ENCODE peak calls at places on chromosomes 2 and 18, in six cellular contexts. One of them, this sample, is unnamed.

GRCh38 chr2:65392609-65393008 is 39.8 kb downstream of the SPRED2 start:
- DNase-seq in Panc1: no peak
- DNase-seq in choroid plexus epithelial cell: no peak
- DNase-seq in CD8-positive, alpha-beta T cell: no peak
- DNase-seq in body of pancreas: no peak
- DNase-seq in MG63: no peak
- DNase-seq in this sample: no peak

GRCh38 chr2:42102606-42103450 is 55.0 kb downstream of the PKDCC start:
- DNase-seq in Panc1: no peak
- DNase-seq in choroid plexus epithelial cell: peak
- DNase-seq in CD8-positive, alpha-beta T cell: peak
- DNase-seq in body of pancreas: peak
- DNase-seq in MG63: no peak
- DNase-seq in this sample: no peak

GRCh38 chr2:187547353-187547979 is 6.8 kb downstream of the TFPI start:
- DNase-seq in Panc1: no peak
- DNase-seq in choroid plexus epithelial cell: peak
- DNase-seq in CD8-positive, alpha-beta T cell: no peak
- DNase-seq in body of pancreas: peak
- DNase-seq in MG63: peak
- DNase-seq in this sample: no peak

GRCh38 chr18:44033144-44033543 is 647.5 kb upstream of the SETBP1 start:
- DNase-seq in Panc1: no peak
- DNase-seq in choroid plexus epithelial cell: no peak
- DNase-seq in CD8-positive, alpha-beta T cell: no peak
- DNase-seq in body of pancreas: no peak
- DNase-seq in MG63: no peak
- DNase-seq in this sample: no peak

GRCh38 chr18:28584726-28585125 is 407.8 kb upstream of the CDH2 start:
- DNase-seq in Panc1: no peak
- DNase-seq in choroid plexus epithelial cell: peak
- DNase-seq in CD8-positive, alpha-beta T cell: no peak
- DNase-seq in body of pancreas: no peak
- DNase-seq in MG63: peak
- DNase-seq in this sample: no peak

GRCh38 chr2:120245520-120245835 is 7.2 kb upstream of the RALB start:
- DNase-seq in Panc1: no peak
- DNase-seq in choroid plexus epithelial cell: peak
- DNase-seq in CD8-positive, alpha-beta T cell: no peak
- DNase-seq in body of pancreas: peak
- DNase-seq in MG63: peak
- DNase-seq in this sample: no peak

GRCh38 chr18:10785798-10786197 is 260.0 kb downstream of the NAPG start:
- DNase-seq in Panc1: no peak
- DNase-seq in choroid plexus epithelial cell: no peak
- DNase-seq in CD8-positive, alpha-beta T cell: no peak
- DNase-seq in body of pancreas: no peak
- DNase-seq in MG63: no peak
- DNase-seq in this sample: no peak

GRCh38 chr2:220043993-220044335 is 416.5 kb downstream of the SLC4A3 start:
- DNase-seq in Panc1: no peak
- DNase-seq in choroid plexus epithelial cell: no peak
- DNase-seq in CD8-positive, alpha-beta T cell: no peak
- DNase-seq in body of pancreas: no peak
- DNase-seq in MG63: no peak
- DNase-seq in this sample: no peak

GRCh38 chr2:73896362-73897239 is 3.8 kb downstream of the ACTG2 start:
- DNase-seq in Panc1: no peak
- DNase-seq in choroid plexus epithelial cell: peak
- DNase-seq in CD8-positive, alpha-beta T cell: peak
- DNase-seq in body of pancreas: peak
- DNase-seq in MG63: no peak
- DNase-seq in this sample: peak

GRCh38 chr2:61816480-61817355 is 37.1 kb downstream of the FAM161A start:
- DNase-seq in Panc1: no peak
- DNase-seq in choroid plexus epithelial cell: peak
- DNase-seq in CD8-positive, alpha-beta T cell: no peak
- DNase-seq in body of pancreas: no peak
- DNase-seq in MG63: no peak
- DNase-seq in this sample: no peak

GRCh38 chr18:47263197-47263827 is 11.9 kb upstream of the SKOR2 start:
- DNase-seq in Panc1: no peak
- DNase-seq in choroid plexus epithelial cell: no peak
- DNase-seq in CD8-positive, alpha-beta T cell: no peak
- DNase-seq in body of pancreas: no peak
- DNase-seq in MG63: no peak
- DNase-seq in this sample: no peak

GRCh38 chr2:72913531-72914225 is 3.6 kb upstream of the EMX1 start:
- DNase-seq in Panc1: no peak
- DNase-seq in choroid plexus epithelial cell: no peak
- DNase-seq in CD8-positive, alpha-beta T cell: peak
- DNase-seq in body of pancreas: no peak
- DNase-seq in MG63: no peak
- DNase-seq in this sample: no peak

GRCh38 chr18:63553117-63553516 is 10.9 kb downstream of the SERPINB12 start:
- DNase-seq in Panc1: no peak
- DNase-seq in choroid plexus epithelial cell: peak
- DNase-seq in CD8-positive, alpha-beta T cell: no peak
- DNase-seq in body of pancreas: peak
- DNase-seq in MG63: peak
- DNase-seq in this sample: no peak

GRCh38 chr2:111062417-111062816 is 58.3 kb upstream of the BCL2L11 start:
- DNase-seq in Panc1: no peak
- DNase-seq in choroid plexus epithelial cell: no peak
- DNase-seq in CD8-positive, alpha-beta T cell: no peak
- DNase-seq in body of pancreas: no peak
- DNase-seq in MG63: no peak
- DNase-seq in this sample: no peak

GRCh38 chr2:237577458-237577857 is 11.1 kb downstream of the PRLH start:
- DNase-seq in Panc1: no peak
- DNase-seq in choroid plexus epithelial cell: no peak
- DNase-seq in CD8-positive, alpha-beta T cell: no peak
- DNase-seq in body of pancreas: no peak
- DNase-seq in MG63: no peak
- DNase-seq in this sample: no peak

GRCh38 chr2:103980401-103980800 is 873.5 kb upstream of the POU3F3 start:
- DNase-seq in Panc1: no peak
- DNase-seq in choroid plexus epithelial cell: no peak
- DNase-seq in CD8-positive, alpha-beta T cell: no peak
- DNase-seq in body of pancreas: no peak
- DNase-seq in MG63: no peak
- DNase-seq in this sample: no peak

GRCh38 chr2:151637284-151637781 is 96.9 kb downstream of the NEB start:
- DNase-seq in Panc1: no peak
- DNase-seq in choroid plexus epithelial cell: no peak
- DNase-seq in CD8-positive, alpha-beta T cell: peak
- DNase-seq in body of pancreas: peak
- DNase-seq in MG63: no peak
- DNase-seq in this sample: peak

GRCh38 chr2:177740718-177741117 is 331.9 kb downstream of the PDE11A start:
- DNase-seq in Panc1: no peak
- DNase-seq in choroid plexus epithelial cell: no peak
- DNase-seq in CD8-positive, alpha-beta T cell: no peak
- DNase-seq in body of pancreas: no peak
- DNase-seq in MG63: no peak
- DNase-seq in this sample: no peak

GRCh38 chr2:120894936-120895335 is 159.3 kb downstream of the GLI2 start:
- DNase-seq in Panc1: no peak
- DNase-seq in choroid plexus epithelial cell: no peak
- DNase-seq in CD8-positive, alpha-beta T cell: no peak
- DNase-seq in body of pancreas: no peak
- DNase-seq in MG63: no peak
- DNase-seq in this sample: no peak

GRCh38 chr2:238466242-238466598 is 39.5 kb downstream of the ASB1 start:
- DNase-seq in Panc1: no peak
- DNase-seq in choroid plexus epithelial cell: no peak
- DNase-seq in CD8-positive, alpha-beta T cell: no peak
- DNase-seq in body of pancreas: no peak
- DNase-seq in MG63: no peak
- DNase-seq in this sample: no peak

GRCh38 chr2:145158051-145158586 is 638.2 kb upstream of the ZEB2 start:
- DNase-seq in Panc1: no peak
- DNase-seq in choroid plexus epithelial cell: peak
- DNase-seq in CD8-positive, alpha-beta T cell: no peak
- DNase-seq in body of pancreas: peak
- DNase-seq in MG63: peak
- DNase-seq in this sample: no peak

GRCh38 chr18:50880108-50880465 is 1.2 kb downstream of the ME2 start:
- DNase-seq in Panc1: no peak
- DNase-seq in choroid plexus epithelial cell: no peak
- DNase-seq in CD8-positive, alpha-beta T cell: no peak
- DNase-seq in body of pancreas: no peak
- DNase-seq in MG63: no peak
- DNase-seq in this sample: peak

GRCh38 chr2:232816656-232817055 is 40.3 kb upstream of the KCNJ13 start:
- DNase-seq in Panc1: no peak
- DNase-seq in choroid plexus epithelial cell: no peak
- DNase-seq in CD8-positive, alpha-beta T cell: no peak
- DNase-seq in body of pancreas: no peak
- DNase-seq in MG63: no peak
- DNase-seq in this sample: no peak

GRCh38 chr2:85181093-85181685 is 48.0 kb downstream of the TCF7L1 start:
- DNase-seq in Panc1: no peak
- DNase-seq in choroid plexus epithelial cell: no peak
- DNase-seq in CD8-positive, alpha-beta T cell: no peak
- DNase-seq in body of pancreas: no peak
- DNase-seq in MG63: no peak
- DNase-seq in this sample: no peak

GRCh38 chr18:22417496-22418188 is at the start of gene CTAGE1:
- DNase-seq in Panc1: no peak
- DNase-seq in choroid plexus epithelial cell: peak
- DNase-seq in CD8-positive, alpha-beta T cell: no peak
- DNase-seq in body of pancreas: no peak
- DNase-seq in MG63: no peak
- DNase-seq in this sample: no peak

GRCh38 chr18:48844271-48844670 is 106.5 kb downstream of the SMAD7 start:
- DNase-seq in Panc1: no peak
- DNase-seq in choroid plexus epithelial cell: no peak
- DNase-seq in CD8-positive, alpha-beta T cell: no peak
- DNase-seq in body of pancreas: no peak
- DNase-seq in MG63: no peak
- DNase-seq in this sample: no peak

GRCh38 chr2:212484563-212485080 is 54.0 kb downstream of the ERBB4 start:
- DNase-seq in Panc1: no peak
- DNase-seq in choroid plexus epithelial cell: no peak
- DNase-seq in CD8-positive, alpha-beta T cell: no peak
- DNase-seq in body of pancreas: no peak
- DNase-seq in MG63: no peak
- DNase-seq in this sample: no peak

GRCh38 chr2:105573910-105574655 is 170.6 kb upstream of the NCK2 start:
- DNase-seq in Panc1: no peak
- DNase-seq in choroid plexus epithelial cell: no peak
- DNase-seq in CD8-positive, alpha-beta T cell: peak
- DNase-seq in body of pancreas: no peak
- DNase-seq in MG63: no peak
- DNase-seq in this sample: no peak

GRCh38 chr2:105574796-105575344 is 169.8 kb upstream of the NCK2 start:
- DNase-seq in Panc1: no peak
- DNase-seq in choroid plexus epithelial cell: no peak
- DNase-seq in CD8-positive, alpha-beta T cell: no peak
- DNase-seq in body of pancreas: no peak
- DNase-seq in MG63: no peak
- DNase-seq in this sample: no peak

GRCh38 chr2:105576440-105577241 is 168.1 kb upstream of the NCK2 start:
- DNase-seq in Panc1: peak
- DNase-seq in choroid plexus epithelial cell: peak
- DNase-seq in CD8-positive, alpha-beta T cell: peak
- DNase-seq in body of pancreas: peak
- DNase-seq in MG63: peak
- DNase-seq in this sample: peak

GRCh38 chr2:105576050-105576439 is 168.7 kb upstream of the NCK2 start:
- DNase-seq in Panc1: no peak
- DNase-seq in choroid plexus epithelial cell: no peak
- DNase-seq in CD8-positive, alpha-beta T cell: no peak
- DNase-seq in body of pancreas: no peak
- DNase-seq in MG63: no peak
- DNase-seq in this sample: no peak

DNA sequence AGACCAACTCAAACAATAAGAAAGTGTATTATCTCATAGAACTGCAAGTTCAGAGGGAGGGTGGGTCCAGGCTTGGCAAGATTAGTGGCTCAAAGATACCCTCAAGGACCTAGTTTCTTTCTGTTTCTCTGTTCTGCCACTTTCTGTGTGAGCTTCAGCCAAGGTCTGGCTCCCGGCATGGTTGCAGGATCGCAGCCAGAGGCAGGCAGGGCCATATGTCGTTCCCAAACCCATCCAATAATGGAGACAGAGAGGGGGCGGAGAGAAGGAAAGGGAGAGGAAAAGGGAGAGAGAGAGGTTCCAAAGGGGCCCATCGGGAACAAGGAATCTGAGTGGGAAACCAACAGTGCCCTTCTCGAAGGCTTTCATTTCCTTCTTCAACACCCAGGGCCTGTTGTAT is 169.1 kb upstream of the NCK2 start:
- DNase-seq in Panc1: no peak
- DNase-seq in choroid plexus epithelial cell: no peak
- DNase-seq in CD8-positive, alpha-beta T cell: no peak
- DNase-seq in body of pancreas: no peak
- DNase-seq in MG63: no peak
- DNase-seq in this sample: no peak
- H3K4me3 ChIP-seq in Panc1: peak
- H3K4me3 ChIP-seq in choroid plexus epithelial cell: no peak
- H3K4me3 ChIP-seq in CD8-positive, alpha-beta T cell: no peak
- H3K4me3 ChIP-seq in body of pancreas: no peak
- H3K4me3 ChIP-seq in MG63: no peak
- H3K4me3 ChIP-seq in this sample: no peak

DNA sequence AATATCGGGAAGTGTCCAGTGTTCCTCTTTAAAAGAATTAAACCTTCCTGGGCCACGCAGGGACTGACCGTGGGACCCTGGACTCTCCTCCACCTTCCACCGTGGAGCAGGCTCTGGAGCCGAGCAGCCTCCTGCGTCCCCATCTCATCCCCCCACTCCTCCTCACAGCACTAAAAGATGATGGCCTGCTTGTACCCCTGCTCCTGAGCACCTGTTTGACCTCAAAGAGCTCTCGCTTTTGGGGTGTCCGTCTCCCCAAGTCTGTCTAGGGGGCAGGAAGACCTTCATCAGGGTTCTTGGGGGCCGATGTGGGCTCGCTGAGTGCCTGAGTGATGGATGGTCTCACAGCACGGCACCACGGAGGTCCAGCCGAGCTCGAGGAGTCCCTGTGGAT is 1.2 kb upstream of the SDC1 start:
- DNase-seq in Panc1: no peak
- DNase-seq in choroid plexus epithelial cell: no peak
- DNase-seq in CD8-positive, alpha-beta T cell: no peak
- DNase-seq in body of pancreas: no peak
- DNase-seq in MG63: no peak
- DNase-seq in this sample: no peak
- H3K4me3 ChIP-seq in Panc1: no peak
- H3K4me3 ChIP-seq in choroid plexus epithelial cell: no peak
- H3K4me3 ChIP-seq in CD8-positive, alpha-beta T cell: no peak
- H3K4me3 ChIP-seq in body of pancreas: no peak
- H3K4me3 ChIP-seq in MG63: no peak
- H3K4me3 ChIP-seq in this sample: no peak

GRCh38 chr18:8726963-8727730 is 21.8 kb downstream of the MTCL1 start:
- DNase-seq in Panc1: no peak
- DNase-seq in choroid plexus epithelial cell: no peak
- DNase-seq in CD8-positive, alpha-beta T cell: no peak
- DNase-seq in body of pancreas: no peak
- DNase-seq in MG63: no peak
- DNase-seq in this sample: no peak
- H3K4me3 ChIP-seq in Panc1: no peak
- H3K4me3 ChIP-seq in choroid plexus epithelial cell: no peak
- H3K4me3 ChIP-seq in CD8-positive, alpha-beta T cell: no peak
- H3K4me3 ChIP-seq in body of pancreas: no peak
- H3K4me3 ChIP-seq in MG63: no peak
- H3K4me3 ChIP-seq in this sample: no peak

GRCh38 chr2:54814367-54815155 is 91.1 kb downstream of the EML6 start:
- DNase-seq in Panc1: no peak
- DNase-seq in choroid plexus epithelial cell: no peak
- DNase-seq in CD8-positive, alpha-beta T cell: no peak
- DNase-seq in body of pancreas: no peak
- DNase-seq in MG63: no peak
- DNase-seq in this sample: no peak
- H3K4me3 ChIP-seq in Panc1: no peak
- H3K4me3 ChIP-seq in choroid plexus epithelial cell: no peak
- H3K4me3 ChIP-seq in CD8-positive, alpha-beta T cell: no peak
- H3K4me3 ChIP-seq in body of pancreas: no peak
- H3K4me3 ChIP-seq in MG63: no peak
- H3K4me3 ChIP-seq in this sample: no peak